ENCODE peak calls at places on chromosomes 7 and 10, in ten cellular contexts. One of them, this sample, is unnamed. For H3K4me1, the result is how much of the 10 kb centered on the place peaks cover.

GRCh38 chr7:48052748-48053147 is 17.4 kb downstream of the C7orf57 start:
- DNase-seq in lung: no peak
- DNase-seq in tibial nerve: no peak
- DNase-seq in testis: no peak
- DNase-seq in heart left ventricle: no peak
- DNase-seq in mammary epithelial cell: peak
- DNase-seq in hepatocyte: peak
- DNase-seq in Caco-2: no peak
- DNase-seq in A549: no peak
- DNase-seq in right lobe of liver: no peak
- DNase-seq in this sample: no peak

GRCh38 chr10:77825965-77826364 is 100.6 kb downstream of the DLG5 start:
- DNase-seq in lung: no peak
- DNase-seq in tibial nerve: no peak
- DNase-seq in testis: no peak
- DNase-seq in heart left ventricle: peak
- DNase-seq in mammary epithelial cell: no peak
- DNase-seq in hepatocyte: no peak
- DNase-seq in Caco-2: no peak
- DNase-seq in A549: no peak
- DNase-seq in right lobe of liver: no peak
- DNase-seq in this sample: no peak

GRCh38 chr10:85859859-85860258 is 506.7 kb downstream of the GRID1 start:
- DNase-seq in lung: no peak
- DNase-seq in tibial nerve: no peak
- DNase-seq in testis: no peak
- DNase-seq in heart left ventricle: no peak
- DNase-seq in mammary epithelial cell: no peak
- DNase-seq in hepatocyte: no peak
- DNase-seq in Caco-2: no peak
- DNase-seq in A549: no peak
- DNase-seq in right lobe of liver: no peak
- DNase-seq in this sample: no peak

GRCh38 chr10:20970708-20971107 is 73.6 kb upstream of the NEBL start:
- DNase-seq in lung: no peak
- DNase-seq in tibial nerve: no peak
- DNase-seq in testis: no peak
- DNase-seq in heart left ventricle: no peak
- DNase-seq in mammary epithelial cell: no peak
- DNase-seq in hepatocyte: no peak
- DNase-seq in Caco-2: no peak
- DNase-seq in A549: no peak
- DNase-seq in right lobe of liver: no peak
- DNase-seq in this sample: no peak

GRCh38 chr7:106504207-106504606 is 156.8 kb downstream of the CCDC71L start:
- DNase-seq in lung: no peak
- DNase-seq in tibial nerve: no peak
- DNase-seq in testis: no peak
- DNase-seq in heart left ventricle: no peak
- DNase-seq in mammary epithelial cell: no peak
- DNase-seq in hepatocyte: no peak
- DNase-seq in Caco-2: no peak
- DNase-seq in A549: no peak
- DNase-seq in right lobe of liver: peak
- DNase-seq in this sample: no peak

GRCh38 chr10:110852255-110852896 is 19.4 kb upstream of the PDCD4 start:
- DNase-seq in lung: peak
- DNase-seq in tibial nerve: no peak
- DNase-seq in testis: peak
- DNase-seq in heart left ventricle: no peak
- DNase-seq in mammary epithelial cell: peak
- DNase-seq in hepatocyte: peak
- DNase-seq in Caco-2: no peak
- DNase-seq in A549: no peak
- DNase-seq in right lobe of liver: peak
- DNase-seq in this sample: peak

GRCh38 chr7:128673571-128673970 is 1.5 kb downstream of the GARIN1A start:
- DNase-seq in lung: no peak
- DNase-seq in tibial nerve: no peak
- DNase-seq in testis: no peak
- DNase-seq in heart left ventricle: no peak
- DNase-seq in mammary epithelial cell: no peak
- DNase-seq in hepatocyte: no peak
- DNase-seq in Caco-2: no peak
- DNase-seq in A549: no peak
- DNase-seq in right lobe of liver: no peak
- DNase-seq in this sample: no peak

GRCh38 chr7:44587843-44588711 is 6.0 kb upstream of the TMED4 start:
- DNase-seq in lung: peak
- DNase-seq in tibial nerve: peak
- DNase-seq in testis: peak
- DNase-seq in heart left ventricle: no peak
- DNase-seq in mammary epithelial cell: peak
- DNase-seq in hepatocyte: peak
- DNase-seq in Caco-2: peak
- DNase-seq in A549: no peak
- DNase-seq in right lobe of liver: no peak
- DNase-seq in this sample: peak

GRCh38 chr7:35817930-35818329 is 17.1 kb downstream of the SEPTIN7 start:
- DNase-seq in lung: no peak
- DNase-seq in tibial nerve: no peak
- DNase-seq in testis: no peak
- DNase-seq in heart left ventricle: no peak
- DNase-seq in mammary epithelial cell: no peak
- DNase-seq in hepatocyte: no peak
- DNase-seq in Caco-2: no peak
- DNase-seq in A549: no peak
- DNase-seq in right lobe of liver: no peak
- DNase-seq in this sample: no peak

GRCh38 chr10:133230023-133230319 is at the start of gene UTF1:
- DNase-seq in lung: no peak
- DNase-seq in tibial nerve: no peak
- DNase-seq in testis: no peak
- DNase-seq in heart left ventricle: no peak
- DNase-seq in mammary epithelial cell: no peak
- DNase-seq in hepatocyte: no peak
- DNase-seq in Caco-2: no peak
- DNase-seq in A549: no peak
- DNase-seq in right lobe of liver: no peak
- DNase-seq in this sample: no peak

GRCh38 chr7:48786951-48787350 is 137.4 kb upstream of the CDC14C start:
- DNase-seq in lung: no peak
- DNase-seq in tibial nerve: no peak
- DNase-seq in testis: no peak
- DNase-seq in heart left ventricle: no peak
- DNase-seq in mammary epithelial cell: no peak
- DNase-seq in hepatocyte: no peak
- DNase-seq in Caco-2: no peak
- DNase-seq in A549: no peak
- DNase-seq in right lobe of liver: no peak
- DNase-seq in this sample: no peak

GRCh38 chr7:101201695-101202602 is 1.1 kb upstream of the MOGAT3 start:
- DNase-seq in lung: no peak
- DNase-seq in tibial nerve: no peak
- DNase-seq in testis: no peak
- DNase-seq in heart left ventricle: no peak
- DNase-seq in mammary epithelial cell: no peak
- DNase-seq in hepatocyte: no peak
- DNase-seq in Caco-2: no peak
- DNase-seq in A549: no peak
- DNase-seq in right lobe of liver: peak
- DNase-seq in this sample: no peak

GRCh38 chr10:93849605-93850004 is 44.2 kb upstream of the SLC35G1 start:
- DNase-seq in lung: no peak
- DNase-seq in tibial nerve: no peak
- DNase-seq in testis: no peak
- DNase-seq in heart left ventricle: no peak
- DNase-seq in mammary epithelial cell: no peak
- DNase-seq in hepatocyte: no peak
- DNase-seq in Caco-2: no peak
- DNase-seq in A549: no peak
- DNase-seq in right lobe of liver: no peak
- DNase-seq in this sample: no peak

GRCh38 chr7:74311305-74311744 is 22.1 kb downstream of the CLIP2 start:
- DNase-seq in lung: no peak
- DNase-seq in tibial nerve: no peak
- DNase-seq in testis: no peak
- DNase-seq in heart left ventricle: no peak
- DNase-seq in mammary epithelial cell: peak
- DNase-seq in hepatocyte: no peak
- DNase-seq in Caco-2: no peak
- DNase-seq in A549: no peak
- DNase-seq in right lobe of liver: no peak
- DNase-seq in this sample: no peak

GRCh38 chr10:28676297-28676967 is 889 bp upstream of the BAMBI start:
- DNase-seq in lung: no peak
- DNase-seq in tibial nerve: no peak
- DNase-seq in testis: peak
- DNase-seq in heart left ventricle: no peak
- DNase-seq in mammary epithelial cell: no peak
- DNase-seq in hepatocyte: no peak
- DNase-seq in Caco-2: peak
- DNase-seq in A549: no peak
- DNase-seq in right lobe of liver: no peak
- DNase-seq in this sample: peak

GRCh38 chr7:65219623-65220022 is 154.0 kb upstream of the ZNF92 start:
- DNase-seq in lung: no peak
- DNase-seq in tibial nerve: no peak
- DNase-seq in testis: no peak
- DNase-seq in heart left ventricle: no peak
- DNase-seq in mammary epithelial cell: no peak
- DNase-seq in hepatocyte: no peak
- DNase-seq in Caco-2: no peak
- DNase-seq in A549: no peak
- DNase-seq in right lobe of liver: no peak
- DNase-seq in this sample: no peak

GRCh38 chr7:65221683-65222082 is 152.0 kb upstream of the ZNF92 start:
- DNase-seq in lung: no peak
- DNase-seq in tibial nerve: no peak
- DNase-seq in testis: no peak
- DNase-seq in heart left ventricle: no peak
- DNase-seq in mammary epithelial cell: no peak
- DNase-seq in hepatocyte: no peak
- DNase-seq in Caco-2: no peak
- DNase-seq in A549: no peak
- DNase-seq in right lobe of liver: no peak
- DNase-seq in this sample: no peak

GRCh38 chr7:65225422-65226006 is 148.1 kb upstream of the ZNF92 start:
- DNase-seq in lung: no peak
- DNase-seq in tibial nerve: no peak
- DNase-seq in testis: no peak
- DNase-seq in heart left ventricle: no peak
- DNase-seq in mammary epithelial cell: no peak
- DNase-seq in hepatocyte: no peak
- DNase-seq in Caco-2: no peak
- DNase-seq in A549: no peak
- DNase-seq in right lobe of liver: no peak
- DNase-seq in this sample: no peak

DNA sequence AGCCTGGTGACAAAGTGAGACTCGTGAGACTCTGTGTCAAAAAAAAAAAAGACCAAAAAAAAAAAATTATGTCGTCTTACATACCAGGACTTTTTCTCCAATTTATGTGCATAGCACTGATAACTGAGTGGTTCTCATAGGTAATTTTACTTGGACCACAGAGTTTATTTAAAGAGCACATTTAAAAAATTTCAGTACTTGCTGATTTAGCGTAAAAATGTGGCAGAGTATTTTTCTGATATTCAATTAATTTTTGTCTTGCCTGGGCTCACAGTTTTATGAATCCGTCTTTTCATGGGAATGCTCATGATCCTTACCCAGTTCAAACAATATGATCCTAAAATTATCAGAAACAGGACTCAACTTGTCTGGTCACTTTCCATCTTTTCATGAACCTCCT is 151.0 kb upstream of the ZNF92 start:
- DNase-seq in lung: no peak
- DNase-seq in tibial nerve: no peak
- DNase-seq in testis: no peak
- DNase-seq in heart left ventricle: no peak
- DNase-seq in mammary epithelial cell: no peak
- DNase-seq in hepatocyte: no peak
- DNase-seq in Caco-2: no peak
- DNase-seq in A549: no peak
- DNase-seq in right lobe of liver: no peak
- DNase-seq in this sample: no peak
- TF ChIP-seq CTCF in lung: no peak
- TF ChIP-seq CTCF in tibial nerve: no peak
- TF ChIP-seq CTCF in testis: no peak
- TF ChIP-seq CTCF in heart left ventricle: no peak
- TF ChIP-seq CTCF in mammary epithelial cell: no peak
- TF ChIP-seq CTCF in hepatocyte: no peak
- TF ChIP-seq CTCF in Caco-2: no peak
- TF ChIP-seq CTCF in A549: no peak
- TF ChIP-seq CTCF in right lobe of liver: no peak
- TF ChIP-seq CTCF in this sample: no peak

DNA sequence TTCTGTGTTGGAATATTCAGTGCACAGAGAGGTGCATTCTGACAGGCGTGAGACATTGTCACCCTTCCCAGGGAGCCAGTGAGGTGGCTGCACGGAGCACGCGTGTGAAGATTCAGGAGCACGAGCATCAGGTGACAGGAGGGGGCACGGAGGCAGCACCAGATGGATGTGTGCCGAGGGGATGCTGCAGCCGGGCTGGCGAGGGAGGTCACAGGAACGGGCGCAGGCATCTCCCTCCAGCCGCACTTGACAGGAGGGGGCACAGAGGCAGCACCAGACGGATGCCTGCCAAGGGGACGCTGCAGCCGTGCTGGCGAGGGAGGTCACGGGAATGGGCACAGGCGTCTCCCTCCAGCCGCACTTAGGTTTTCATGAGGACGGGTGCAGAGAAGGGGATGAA is 66.4 kb downstream of the DIP2C start:
- DNase-seq in lung: no peak
- DNase-seq in tibial nerve: no peak
- DNase-seq in testis: no peak
- DNase-seq in heart left ventricle: no peak
- DNase-seq in mammary epithelial cell: no peak
- DNase-seq in hepatocyte: no peak
- DNase-seq in Caco-2: no peak
- DNase-seq in A549: no peak
- DNase-seq in right lobe of liver: peak
- DNase-seq in this sample: no peak
- H3K4me3 ChIP-seq in lung: no peak
- H3K4me3 ChIP-seq in tibial nerve: no peak
- H3K4me3 ChIP-seq in testis: no peak
- H3K4me3 ChIP-seq in heart left ventricle: no peak
- H3K4me3 ChIP-seq in mammary epithelial cell: no peak
- H3K4me3 ChIP-seq in hepatocyte: no peak
- H3K4me3 ChIP-seq in Caco-2: no peak
- H3K4me3 ChIP-seq in A549: no peak
- H3K4me3 ChIP-seq in right lobe of liver: no peak
- H3K4me3 ChIP-seq in this sample: no peak

GRCh38 chr7:151509670-151510333 is 9.9 kb downstream of the RHEB start:
- DNase-seq in lung: no peak
- DNase-seq in tibial nerve: no peak
- DNase-seq in testis: no peak
- DNase-seq in heart left ventricle: no peak
- DNase-seq in mammary epithelial cell: no peak
- DNase-seq in hepatocyte: no peak
- DNase-seq in Caco-2: no peak
- DNase-seq in A549: no peak
- DNase-seq in right lobe of liver: no peak
- DNase-seq in this sample: no peak
- H3K4me1 ChIP-seq in lung: under half
- H3K4me1 ChIP-seq in tibial nerve: under half
- H3K4me1 ChIP-seq in testis: under half
- H3K4me1 ChIP-seq in heart left ventricle: under half
- H3K4me1 ChIP-seq in mammary epithelial cell: under half
- H3K4me1 ChIP-seq in hepatocyte: under half
- H3K4me1 ChIP-seq in Caco-2: under half
- H3K4me1 ChIP-seq in A549: under half
- H3K4me1 ChIP-seq in right lobe of liver: under half
- H3K4me1 ChIP-seq in this sample: half or more

GRCh38 chr10:32646535-32646934 is 200.6 kb downstream of the CCDC7 start:
- DNase-seq in lung: no peak
- DNase-seq in tibial nerve: no peak
- DNase-seq in testis: no peak
- DNase-seq in heart left ventricle: no peak
- DNase-seq in mammary epithelial cell: no peak
- DNase-seq in hepatocyte: no peak
- DNase-seq in Caco-2: no peak
- DNase-seq in A549: no peak
- DNase-seq in right lobe of liver: no peak
- DNase-seq in this sample: no peak
- TF ChIP-seq CTCF in lung: no peak
- TF ChIP-seq CTCF in tibial nerve: no peak
- TF ChIP-seq CTCF in testis: no peak
- TF ChIP-seq CTCF in heart left ventricle: no peak
- TF ChIP-seq CTCF in mammary epithelial cell: no peak
- TF ChIP-seq CTCF in hepatocyte: no peak
- TF ChIP-seq CTCF in Caco-2: peak
- TF ChIP-seq CTCF in A549: no peak
- TF ChIP-seq CTCF in right lobe of liver: no peak
- TF ChIP-seq CTCF in this sample: no peak

This sample was measured in adrenal gland.